ENCODE peak calls at places on chromosome 13, in ten cellular contexts. O is cortex of kidney, F is Caco-2, E is RPMI8226, B is cardiac fibroblast, I is cardiac septum, L is mucosa of gallbladder, T is upper lobe of right lung, H is astrocyte of the cerebellum, U is GM04503. G is an unnamed sample.

GRCh38 chr13:102877285-102877684 is 31.5 kb downstream of the ERCC5 start:
- DNase-seq in U (no peak), O (no peak), F (no peak), H (no peak), L (no peak), B (peak), E (no peak), T (no peak), I (no peak), G (no peak)

GRCh38 chr13:52128714-52129700 is at the start of gene NEK5:
- DNase-seq in F (peak), L (peak), O (no peak), U (peak), B (peak), T (peak), H (peak), I (peak), E (peak), G (peak)

GRCh38 chr13:36839981-36840380 is 21.0 kb downstream of the RFXAP start:
- DNase-seq in T (no peak), U (no peak), O (no peak), E (no peak), H (no peak), I (no peak), L (no peak), B (no peak), F (no peak), G (no peak)

GRCh38 chr13:79723462-79724116 is 242.6 kb downstream of the NDFIP2 start:
- DNase-seq in H (no peak), T (no peak), U (no peak), B (peak), O (no peak), I (no peak), F (no peak), E (no peak), L (no peak), G (no peak)

GRCh38 chr13:97020689-97021240 is 26.5 kb upstream of the OXGR1 start:
- DNase-seq in H (no peak), L (no peak), F (no peak), U (no peak), E (no peak), O (no peak), T (no peak), B (no peak), I (no peak), G (no peak)

GRCh38 chr13:21402586-21403307 is 56.4 kb downstream of the ZDHHC20 start:
- DNase-seq in F (no peak), T (no peak), B (peak), U (no peak), H (no peak), I (no peak), O (no peak), L (no peak), E (no peak), G (no peak)

GRCh38 chr13:73536865-73537264 is 478.1 kb downstream of the KLF5 start:
- DNase-seq in U (no peak), L (no peak), F (no peak), H (no peak), E (no peak), T (no peak), I (no peak), O (no peak), B (no peak), G (no peak)

GRCh38 chr13:25608181-25608580 is 236.4 kb downstream of the ATP8A2 start:
- DNase-seq in H (no peak), B (no peak), U (no peak), F (no peak), T (no peak), I (no peak), O (no peak), E (peak), L (no peak), G (no peak)

GRCh38 chr13:67792151-67792665 is 562.1 kb upstream of the PCDH9 start:
- DNase-seq in E (no peak), B (no peak), U (no peak), F (no peak), L (no peak), H (no peak), O (no peak), I (no peak), T (no peak), G (no peak)

GRCh38 chr13:105598551-105598950 is 936.9 kb downstream of the EFNB2 start:
- DNase-seq in H (peak), L (no peak), B (peak), U (no peak), F (no peak), E (no peak), T (no peak), O (no peak), I (no peak), G (no peak)

GRCh38 chr13:78326608-78327007 is 276.7 kb downstream of the POU4F1 start:
- DNase-seq in H (no peak), E (no peak), T (no peak), F (no peak), L (no peak), B (no peak), U (no peak), I (no peak), O (no peak), G (no peak)

GRCh38 chr13:46288570-46289259 is 77.0 kb downstream of the LRRC63 start:
- DNase-seq in I (no peak), T (no peak), F (peak), U (no peak), B (peak), H (peak), O (no peak), E (peak), L (no peak), G (no peak)